ENCODE peak calls at places on chromosome 20, in four cellular contexts. One of them, this sample, is unnamed.

GRCh38 chr20:4007383-4008025 is 7.9 kb downstream of the RNF24 start:
- DNase-seq in WTC11: no peak
- DNase-seq in GM12878: no peak
- DNase-seq in HepG2: no peak
- DNase-seq in this sample: peak; percentile 52

GRCh38 chr20:48286571-48287551 is 501.6 kb upstream of the SULF2 start:
- DNase-seq in GM12878: no peak
- DNase-seq in HepG2: peak; percentile 63
- DNase-seq in WTC11: no peak
- DNase-seq in this sample: no peak

GRCh38 chr20:5877128-5877527 is 73.2 kb downstream of the TRMT6 start:
- DNase-seq in GM12878: no peak
- DNase-seq in WTC11: no peak
- DNase-seq in HepG2: no peak
- DNase-seq in this sample: peak; percentile 10

GRCh38 chr20:56487216-56487615 is 18.8 kb downstream of the RTF2 start:
- DNase-seq in GM12878: no peak
- DNase-seq in WTC11: no peak
- DNase-seq in HepG2: no peak
- DNase-seq in this sample: no peak

GRCh38 chr20:52031574-52032303 is 159.8 kb downstream of the ZFP64 start:
- DNase-seq in HepG2: peak; percentile 95
- DNase-seq in WTC11: no peak
- DNase-seq in GM12878: no peak
- DNase-seq in this sample: no peak

GRCh38 chr20:46438156-46438750 is 31.8 kb upstream of the ELMO2 start:
- DNase-seq in HepG2: peak; percentile 50
- DNase-seq in GM12878: no peak
- DNase-seq in WTC11: no peak
- DNase-seq in this sample: peak; percentile 23

GRCh38 chr20:41497186-41497895 is 120.8 kb downstream of the CHD6 start:
- DNase-seq in GM12878: no peak
- DNase-seq in WTC11: no peak
- DNase-seq in HepG2: peak; percentile 93
- DNase-seq in this sample: no peak

GRCh38 chr20:21557246-21557982 is 43.5 kb upstream of the NKX2-2 start:
- DNase-seq in HepG2: no peak
- DNase-seq in GM12878: no peak
- DNase-seq in WTC11: no peak
- DNase-seq in this sample: no peak

GRCh38 chr20:58816957-58817651 is 33.6 kb downstream of the GNAS-AS1 start:
- DNase-seq in GM12878: no peak
- DNase-seq in WTC11: no peak
- DNase-seq in HepG2: no peak
- DNase-seq in this sample: no peak

GRCh38 chr20:34522969-34523871 is 7.0 kb downstream of the DYNLRB1 start:
- DNase-seq in GM12878: no peak
- DNase-seq in WTC11: peak; percentile 83
- DNase-seq in HepG2: peak; percentile 83
- DNase-seq in this sample: peak; percentile 37

GRCh38 chr20:13263451-13263850 is 42.4 kb downstream of the ISM1 start:
- DNase-seq in GM12878: no peak
- DNase-seq in WTC11: no peak
- DNase-seq in HepG2: no peak
- DNase-seq in this sample: no peak

GRCh38 chr20:33893314-33893713 is 82.2 kb downstream of the CHMP4B start:
- DNase-seq in WTC11: no peak
- DNase-seq in GM12878: no peak
- DNase-seq in HepG2: no peak
- DNase-seq in this sample: no peak

GRCh38 chr20:58938078-58938477 is 43.0 kb upstream of the NELFCD start:
- DNase-seq in WTC11: no peak
- DNase-seq in GM12878: no peak
- DNase-seq in HepG2: no peak
- DNase-seq in this sample: no peak

GRCh38 chr20:33239979-33240736 is 4.4 kb downstream of the BPIFA1 start:
- DNase-seq in GM12878: no peak
- DNase-seq in WTC11: no peak
- DNase-seq in HepG2: no peak
- DNase-seq in this sample: no peak

GRCh38 chr20:58374906-58375760 is 13.9 kb upstream of the VAPB start:
- DNase-seq in GM12878: no peak
- DNase-seq in HepG2: no peak
- DNase-seq in WTC11: peak; percentile 52
- DNase-seq in this sample: no peak

GRCh38 chr20:47748851-47749250 is 36.4 kb downstream of the SULF2 start:
- DNase-seq in GM12878: no peak
- DNase-seq in HepG2: no peak
- DNase-seq in WTC11: no peak
- DNase-seq in this sample: no peak

GRCh38 chr20:9112541-9113515 is 43.9 kb downstream of the PLCB4 start:
- DNase-seq in WTC11: no peak
- DNase-seq in HepG2: no peak
- DNase-seq in GM12878: no peak
- DNase-seq in this sample: no peak

GRCh38 chr20:28562510-28562898 is 2695.0 kb upstream of the DEFB115 start:
- DNase-seq in HepG2: no peak
- DNase-seq in GM12878: no peak
- DNase-seq in WTC11: no peak
- DNase-seq in this sample: peak; percentile 3

GRCh38 chr20:40506567-40506966 is 182.5 kb downstream of the MAFB start:
- DNase-seq in GM12878: no peak
- DNase-seq in HepG2: peak; percentile 37
- DNase-seq in WTC11: no peak
- DNase-seq in this sample: peak; percentile 7

GRCh38 chr20:10125757-10126156 is 91.0 kb downstream of the ANKEF1 start:
- DNase-seq in HepG2: no peak
- DNase-seq in GM12878: no peak
- DNase-seq in WTC11: no peak
- DNase-seq in this sample: no peak

GRCh38 chr20:58850693-58851174 is at the start of gene GNAS-AS1:
- DNase-seq in HepG2: no peak
- DNase-seq in WTC11: peak; percentile 95
- DNase-seq in GM12878: peak; percentile 53
- DNase-seq in this sample: peak; percentile 83

GRCh38 chr20:1325173-1326030 is 3.5 kb downstream of the SDCBP2 start:
- DNase-seq in WTC11: peak; percentile 96
- DNase-seq in GM12878: peak; percentile 88
- DNase-seq in HepG2: peak; percentile 97
- DNase-seq in this sample: peak; percentile 94

GRCh38 chr20:1323256-1323655 is 5.7 kb downstream of the SDCBP2 start:
- DNase-seq in GM12878: no peak
- DNase-seq in WTC11: no peak
- DNase-seq in HepG2: no peak
- DNase-seq in this sample: no peak

GRCh38 chr20:1323830-1324597 is 4.9 kb downstream of the SDCBP2 start:
- DNase-seq in WTC11: no peak
- DNase-seq in HepG2: no peak
- DNase-seq in GM12878: no peak
- DNase-seq in this sample: no peak

GRCh38 chr20:1326031-1326930 is 2.7 kb downstream of the SDCBP2 start:
- DNase-seq in HepG2: no peak
- DNase-seq in WTC11: no peak
- DNase-seq in GM12878: no peak
- DNase-seq in this sample: no peak

GRCh38 chr20:1324598-1325172 is 4.3 kb downstream of the SDCBP2 start:
- DNase-seq in HepG2: no peak
- DNase-seq in GM12878: no peak
- DNase-seq in WTC11: no peak
- DNase-seq in this sample: peak; percentile 31
- TF ChIP-seq NR2C2 in HepG2: no peak
- TF ChIP-seq NR2C2 in GM12878: no peak
- TF ChIP-seq NR2C2 in WTC11: no peak
- TF ChIP-seq NR2C2 in this sample: no peak

DNA sequence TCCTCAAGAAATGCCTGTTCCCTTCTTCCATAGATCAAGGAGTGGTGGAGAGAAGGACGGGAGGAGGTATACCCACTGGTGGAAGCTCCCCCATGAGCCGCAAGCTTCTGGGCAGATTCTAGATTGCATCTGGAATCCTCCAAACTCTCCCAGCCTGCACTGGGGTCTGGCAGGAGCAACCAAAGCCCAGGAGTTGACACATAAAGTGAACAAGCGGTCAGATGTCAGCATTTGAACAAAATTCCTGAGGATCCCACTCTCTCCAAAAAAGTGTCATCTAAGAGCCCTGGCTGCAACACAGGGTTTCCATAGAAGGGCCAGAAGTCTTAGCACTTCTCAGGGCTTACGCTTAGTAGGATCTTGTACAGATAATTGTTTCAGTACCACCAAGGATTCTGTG is 88.2 kb downstream of the KCNB1 start:
- DNase-seq in HepG2: no peak
- DNase-seq in WTC11: no peak
- DNase-seq in GM12878: no peak
- DNase-seq in this sample: no peak
- TF ChIP-seq NR2C2 in HepG2: no peak
- TF ChIP-seq NR2C2 in WTC11: no peak
- TF ChIP-seq NR2C2 in GM12878: no peak
- TF ChIP-seq NR2C2 in this sample: no peak

DNA sequence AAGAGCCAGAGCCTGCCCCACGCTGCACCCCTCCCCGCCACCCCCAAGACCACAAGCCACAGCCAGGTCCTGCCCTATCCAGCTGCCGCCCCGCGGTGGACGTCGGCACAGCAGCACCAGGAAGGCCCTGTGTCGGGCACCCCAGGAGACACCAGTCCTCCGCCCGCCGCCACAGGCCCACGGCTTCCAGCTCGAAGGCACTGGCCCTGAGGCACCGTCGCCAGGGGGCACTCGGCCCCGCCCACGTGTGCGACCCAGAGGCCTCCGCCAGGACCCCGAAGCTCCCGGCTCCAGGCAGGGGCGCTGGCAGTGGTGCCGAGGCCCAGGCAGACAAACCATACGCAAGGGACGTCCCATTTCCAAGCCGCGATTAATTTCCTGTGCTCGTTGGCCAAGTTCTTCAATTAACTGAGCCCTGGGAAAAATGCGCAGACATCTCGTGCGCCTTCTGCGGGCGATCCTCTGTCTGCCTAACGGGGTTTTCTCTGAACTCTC is 19.4 kb downstream of the KCNQ2 start:
- DNase-seq in GM12878: no peak
- DNase-seq in HepG2: peak; percentile 29
- DNase-seq in WTC11: no peak
- DNase-seq in this sample: peak; percentile 25
- TF ChIP-seq NR2C2 in GM12878: no peak
- TF ChIP-seq NR2C2 in HepG2: no peak
- TF ChIP-seq NR2C2 in WTC11: no peak
- TF ChIP-seq NR2C2 in this sample: no peak

GRCh38 chr20:63767886-63768285 is 28.3 kb downstream of the SLC2A4RG start:
- DNase-seq in GM12878: no peak
- DNase-seq in WTC11: no peak
- DNase-seq in HepG2: no peak
- DNase-seq in this sample: no peak
- TF ChIP-seq NR2C2 in GM12878: no peak
- TF ChIP-seq NR2C2 in WTC11: no peak
- TF ChIP-seq NR2C2 in HepG2: no peak
- TF ChIP-seq NR2C2 in this sample: no peak

This sample was measured in K562.